ENCODE peak calls at places on chromosomes 12 and 14, in ten cellular contexts. Z is mammary epithelial cell, W is adrenal gland, A is right lobe of liver, E is cardiac muscle cell, Y is iPS DF 6.9, S is breast epithelium, H is HepG2, J is K562, I is astrocyte. C is an unnamed sample.

GRCh38 chr14:64279719-64280668 is 14.2 kb downstream of the ESR2 start:
- DNase-seq in A (no peak), W (peak; percentile 41), J (peak; percentile 10), Z (peak; percentile 65), I (peak; percentile 33), H (no peak), E (peak; percentile 13), S (no peak), Y (no peak), C (no peak)

GRCh38 chr12:132391326-132392041 is 62.1 kb upstream of the GALNT9 start:
- DNase-seq in Z (no peak), J (no peak), E (no peak), H (no peak), W (no peak), S (no peak), A (no peak), I (no peak), Y (no peak), C (no peak)

GRCh38 chr14:64421166-64421565 is 33.0 kb downstream of the MTHFD1 start:
- DNase-seq in I (peak; percentile 84), S (no peak), H (no peak), A (no peak), J (no peak), Y (no peak), E (peak; percentile 81), W (no peak), Z (peak; percentile 40), C (no peak)

GRCh38 chr14:100790785-100791667 is 34.9 kb upstream of the MEG3 start:
- DNase-seq in Y (no peak), A (no peak), W (no peak), I (peak; percentile 62), Z (no peak), J (peak; percentile 80), S (no peak), E (peak; percentile 91), H (no peak), C (peak; percentile 73)

GRCh38 chr12:53170245-53170644 is 10.3 kb upstream of the ZNF740 start:
- DNase-seq in W (no peak), I (no peak), Y (no peak), H (no peak), A (peak; percentile 88), J (no peak), S (no peak), E (no peak), Z (no peak), C (no peak)

GRCh38 chr12:95836185-95836609 is 22.6 kb upstream of the SNRPF start:
- DNase-seq in Z (peak; percentile 80), W (no peak), I (peak; percentile 83), H (no peak), E (peak; percentile 38), Y (no peak), J (no peak), A (no peak), S (no peak), C (peak; percentile 63)

GRCh38 chr12:12265571-12266388 is 1.1 kb downstream of the LRP6 start:
- DNase-seq in A (no peak), I (peak; percentile 59), Z (peak; percentile 23), S (no peak), H (no peak), J (no peak), W (peak; percentile 7), Y (no peak), E (peak; percentile 57), C (peak; percentile 22)

GRCh38 chr14:24904533-24904932 is 145.4 kb downstream of the STXBP6 start:
- DNase-seq in Z (no peak), Y (no peak), H (no peak), I (no peak), E (no peak), S (no peak), W (no peak), A (no peak), J (no peak), C (no peak)

GRCh38 chr12:104360988-104361707 is 57.6 kb downstream of the EID3 start:
- DNase-seq in E (peak; percentile 85), H (no peak), Y (no peak), I (peak; percentile 58), W (peak; percentile 29), S (no peak), J (peak; percentile 24), A (no peak), Z (no peak), C (peak; percentile 25)

GRCh38 chr12:52305921-52306705 is 14.8 kb upstream of the KRT81 start:
- DNase-seq in A (peak; percentile 42), I (no peak), E (no peak), W (no peak), S (no peak), J (no peak), Y (no peak), H (no peak), Z (no peak), C (no peak)

DNA sequence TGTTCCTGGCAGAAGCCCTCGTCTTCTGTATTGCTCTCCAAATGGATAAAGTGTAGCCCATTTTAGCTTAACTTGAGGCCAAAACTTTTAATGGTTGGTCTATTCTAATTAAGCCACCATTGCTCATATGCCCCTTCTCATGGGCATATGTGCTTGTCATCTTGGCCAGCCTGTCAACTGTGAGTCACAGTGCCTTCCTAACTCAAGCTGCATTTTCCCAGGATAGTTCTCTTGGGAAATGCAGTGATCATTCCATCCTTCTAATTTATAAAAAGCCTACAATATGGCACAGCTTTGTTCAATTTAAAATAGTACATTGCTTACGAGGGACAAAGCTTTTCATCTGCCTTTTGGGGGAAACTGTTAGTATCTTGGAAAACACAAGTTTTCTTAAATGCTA is 6.6 kb downstream of the PTHLH start:
- DNase-seq in S (no peak), I (peak; percentile 45), Z (no peak), Y (no peak), W (no peak), H (no peak), A (no peak), J (no peak), E (no peak), C (peak; percentile 53)
- H3K27ac ChIP-seq in S (no peak overlapping the region), I (peak overlapping the region; percentile 85), Z (peak overlapping the region; percentile 100), Y (no peak overlapping the region), W (no peak overlapping the region), H (no peak overlapping the region), A (no peak overlapping the region), J (no peak overlapping the region), E (no peak overlapping the region), C (peak overlapping the region; percentile 49)

GRCh38 chr14:102833991-102834390 is 56.7 kb downstream of the TRAF3 start:
- DNase-seq in A (no peak), Z (no peak), Y (no peak), E (no peak), W (no peak), H (no peak), S (no peak), J (no peak), I (no peak), C (no peak)
- H3K4me1 ChIP-seq in A (no peaks in the 10 kb centered on the region), Z (peaks cover 6% of the 10 kb centered on the region), Y (peaks cover 8% of the 10 kb centered on the region), E (peaks cover 7% of the 10 kb centered on the region), W (no peaks in the 10 kb centered on the region), H (peaks cover 12% of the 10 kb centered on the region), S (no peaks in the 10 kb centered on the region), J (no peaks in the 10 kb centered on the region), I (no peaks in the 10 kb centered on the region), C (no peaks in the 10 kb centered on the region)

DNA sequence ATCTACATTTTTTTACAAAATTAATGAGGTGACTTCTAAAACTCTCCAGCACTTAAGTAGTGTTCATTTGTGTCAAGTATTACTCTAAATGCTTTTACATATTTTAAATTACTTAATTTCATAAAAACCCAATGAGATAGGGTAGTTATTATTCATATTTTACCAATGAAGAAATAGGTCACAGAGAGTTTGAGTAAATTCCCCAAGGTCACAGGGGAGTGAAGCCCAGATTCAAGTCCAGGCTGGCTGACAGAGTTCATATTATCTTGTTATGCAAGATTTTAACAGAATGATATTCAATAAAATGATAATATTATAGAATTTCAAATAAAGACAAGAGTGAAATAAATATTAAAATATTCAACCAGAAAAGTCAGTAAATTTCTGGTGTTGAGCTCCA is 672.8 kb upstream of the FLRT2 start:
- DNase-seq in A (no peak), Z (no peak), E (no peak), Y (no peak), J (no peak), I (no peak), H (no peak), S (no peak), W (peak; percentile 9), C (no peak)
- H3K27ac ChIP-seq in A (no peak overlapping the region), Z (no peak overlapping the region), E (no peak overlapping the region), Y (no peak overlapping the region), J (no peak overlapping the region), I (no peak overlapping the region), H (no peak overlapping the region), S (no peak overlapping the region), W (no peak overlapping the region), C (no peak overlapping the region)

GRCh38 chr14:68783408-68784297 is 9.2 kb downstream of the ZFP36L1 start:
- DNase-seq in A (peak; percentile 84), Y (no peak), W (no peak), J (no peak), Z (no peak), H (peak; percentile 94), I (no peak), E (no peak), S (peak; percentile 13), C (no peak)

GRCh38 chr14:68781161-68782021 is 11.5 kb downstream of the ZFP36L1 start:
- DNase-seq in S (peak; percentile 17), I (no peak), Z (no peak), H (no peak), A (no peak), J (peak; percentile 36), E (no peak), Y (no peak), W (no peak), C (no peak)

GRCh38 chr14:68780358-68781160 is 12.3 kb downstream of the ZFP36L1 start:
- DNase-seq in J (peak; percentile 45), I (peak; percentile 53), A (no peak), Y (no peak), Z (no peak), E (peak; percentile 89), H (no peak), W (peak; percentile 40), S (peak; percentile 28), C (no peak)

GRCh38 chr14:68784298-68784910 is 8.5 kb downstream of the ZFP36L1 start:
- DNase-seq in H (peak; percentile 99), A (peak; percentile 91), I (no peak), J (no peak), Z (no peak), Y (no peak), S (peak; percentile 20), E (no peak), W (no peak), C (peak; percentile 88)

DNA sequence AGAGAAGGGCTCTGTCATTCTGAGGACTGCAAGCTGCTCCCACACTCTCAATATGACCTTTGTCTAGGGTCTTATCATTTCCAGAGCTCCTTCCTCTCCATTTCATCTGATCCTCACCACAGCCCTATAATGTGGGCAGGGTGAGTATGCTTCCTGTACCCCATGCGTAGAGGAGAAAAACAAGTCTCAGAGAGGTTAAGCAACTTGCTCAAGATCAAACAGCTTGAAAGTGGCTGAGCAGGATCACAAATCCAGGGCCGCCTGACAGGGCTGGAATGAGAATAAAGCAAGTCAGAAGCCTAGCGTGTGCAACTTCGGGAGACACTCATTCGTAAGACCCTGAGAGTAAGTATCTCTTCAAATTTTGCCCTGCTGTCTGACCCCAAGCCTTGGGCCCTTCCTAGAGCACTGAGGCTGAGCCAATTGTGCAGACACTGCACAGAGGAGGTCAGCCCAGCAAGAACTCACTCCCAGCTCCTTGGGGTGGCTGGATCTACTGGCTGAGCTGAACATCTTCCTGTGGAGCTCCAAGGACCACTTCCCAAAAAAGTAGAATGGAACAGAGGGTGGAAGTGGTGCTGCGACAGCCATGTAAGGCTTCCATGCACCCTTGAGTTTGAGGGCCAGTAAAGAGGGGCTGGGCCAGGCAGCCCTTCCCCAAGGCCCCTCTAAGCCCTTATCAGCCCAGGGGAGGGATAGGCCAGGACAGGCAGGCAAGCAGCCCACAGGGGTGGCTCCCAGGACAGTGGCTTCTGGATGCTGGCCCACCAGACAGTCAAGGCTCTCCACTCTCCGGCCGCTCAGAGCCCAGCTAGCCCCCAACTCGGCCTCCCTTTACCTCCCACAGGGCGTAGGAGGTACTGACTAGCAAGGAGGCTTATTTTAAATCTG is 10.5 kb downstream of the ZFP36L1 start:
- DNase-seq in W (no peak), I (no peak), Y (no peak), Z (no peak), J (peak; percentile 40), A (no peak), E (no peak), H (no peak), S (peak; percentile 15), C (no peak)
- H3K4me1 ChIP-seq in W (peaks cover 4% of the 10 kb centered on the region), I (peaks cover 60% of the 10 kb centered on the region), Y (no peaks in the 10 kb centered on the region), Z (peaks cover 46% of the 10 kb centered on the region), J (peaks cover 19% of the 10 kb centered on the region), A (no peaks in the 10 kb centered on the region), E (peaks cover 32% of the 10 kb centered on the region), H (peaks cover 97% of the 10 kb centered on the region), S (peaks cover 3% of the 10 kb centered on the region), C (peaks cover 21% of the 10 kb centered on the region)

C was measured in foreskin keratinocyte.